ENCODE peak calls at places on chromosome 1, in ten cellular contexts. One of them, this sample, is unnamed.

GRCh38 chr1:202010042-202011015 is at the start of gene ELF3:
- DNase-seq in choroid plexus epithelial cell: peak
- DNase-seq in lower lobe of right lung: peak
- DNase-seq in Peyer's patch: peak
- DNase-seq in fibroblast of lung: no peak
- DNase-seq in fibroblast of pulmonary artery: no peak
- DNase-seq in mucosa of descending colon: peak
- DNase-seq in K562: no peak
- DNase-seq in mammary epithelial cell: peak
- DNase-seq in left ventricle myocardium inferior: no peak
- DNase-seq in this sample: no peak

GRCh38 chr1:154983776-154984466 is 777 bp downstream of the FLAD1 start:
- DNase-seq in choroid plexus epithelial cell: no peak
- DNase-seq in lower lobe of right lung: peak
- DNase-seq in Peyer's patch: no peak
- DNase-seq in fibroblast of lung: no peak
- DNase-seq in fibroblast of pulmonary artery: no peak
- DNase-seq in mucosa of descending colon: peak
- DNase-seq in K562: no peak
- DNase-seq in mammary epithelial cell: no peak
- DNase-seq in left ventricle myocardium inferior: no peak
- DNase-seq in this sample: no peak

GRCh38 chr1:236502579-236502971 is 21.2 kb upstream of the LGALS8 start:
- DNase-seq in choroid plexus epithelial cell: peak
- DNase-seq in lower lobe of right lung: no peak
- DNase-seq in Peyer's patch: no peak
- DNase-seq in fibroblast of lung: no peak
- DNase-seq in fibroblast of pulmonary artery: peak
- DNase-seq in mucosa of descending colon: no peak
- DNase-seq in K562: no peak
- DNase-seq in mammary epithelial cell: peak
- DNase-seq in left ventricle myocardium inferior: no peak
- DNase-seq in this sample: no peak

GRCh38 chr1:186681806-186682205 is 1.6 kb upstream of the PTGS2 start:
- DNase-seq in choroid plexus epithelial cell: peak
- DNase-seq in lower lobe of right lung: no peak
- DNase-seq in Peyer's patch: no peak
- DNase-seq in fibroblast of lung: peak
- DNase-seq in fibroblast of pulmonary artery: peak
- DNase-seq in mucosa of descending colon: no peak
- DNase-seq in K562: no peak
- DNase-seq in mammary epithelial cell: no peak
- DNase-seq in left ventricle myocardium inferior: no peak
- DNase-seq in this sample: no peak

GRCh38 chr1:39635871-39636210 is 3.6 kb downstream of the HEYL start:
- DNase-seq in choroid plexus epithelial cell: no peak
- DNase-seq in lower lobe of right lung: no peak
- DNase-seq in Peyer's patch: no peak
- DNase-seq in fibroblast of lung: no peak
- DNase-seq in fibroblast of pulmonary artery: no peak
- DNase-seq in mucosa of descending colon: no peak
- DNase-seq in K562: no peak
- DNase-seq in mammary epithelial cell: no peak
- DNase-seq in left ventricle myocardium inferior: no peak
- DNase-seq in this sample: no peak

GRCh38 chr1:87976316-87976715 is 647.6 kb downstream of the LMO4 start:
- DNase-seq in choroid plexus epithelial cell: no peak
- DNase-seq in lower lobe of right lung: no peak
- DNase-seq in Peyer's patch: no peak
- DNase-seq in fibroblast of lung: no peak
- DNase-seq in fibroblast of pulmonary artery: no peak
- DNase-seq in mucosa of descending colon: no peak
- DNase-seq in K562: no peak
- DNase-seq in mammary epithelial cell: no peak
- DNase-seq in left ventricle myocardium inferior: no peak
- DNase-seq in this sample: no peak

GRCh38 chr1:2125375-2126211 is 69.0 kb downstream of the FAAP20 start:
- DNase-seq in choroid plexus epithelial cell: no peak
- DNase-seq in lower lobe of right lung: peak
- DNase-seq in Peyer's patch: no peak
- DNase-seq in fibroblast of lung: no peak
- DNase-seq in fibroblast of pulmonary artery: no peak
- DNase-seq in mucosa of descending colon: peak
- DNase-seq in K562: no peak
- DNase-seq in mammary epithelial cell: no peak
- DNase-seq in left ventricle myocardium inferior: peak
- DNase-seq in this sample: no peak

GRCh38 chr1:32848354-32849063 is 22.2 kb downstream of the FNDC5 start:
- DNase-seq in choroid plexus epithelial cell: no peak
- DNase-seq in lower lobe of right lung: no peak
- DNase-seq in Peyer's patch: no peak
- DNase-seq in fibroblast of lung: no peak
- DNase-seq in fibroblast of pulmonary artery: no peak
- DNase-seq in mucosa of descending colon: no peak
- DNase-seq in K562: no peak
- DNase-seq in mammary epithelial cell: no peak
- DNase-seq in left ventricle myocardium inferior: no peak
- DNase-seq in this sample: no peak

DNA sequence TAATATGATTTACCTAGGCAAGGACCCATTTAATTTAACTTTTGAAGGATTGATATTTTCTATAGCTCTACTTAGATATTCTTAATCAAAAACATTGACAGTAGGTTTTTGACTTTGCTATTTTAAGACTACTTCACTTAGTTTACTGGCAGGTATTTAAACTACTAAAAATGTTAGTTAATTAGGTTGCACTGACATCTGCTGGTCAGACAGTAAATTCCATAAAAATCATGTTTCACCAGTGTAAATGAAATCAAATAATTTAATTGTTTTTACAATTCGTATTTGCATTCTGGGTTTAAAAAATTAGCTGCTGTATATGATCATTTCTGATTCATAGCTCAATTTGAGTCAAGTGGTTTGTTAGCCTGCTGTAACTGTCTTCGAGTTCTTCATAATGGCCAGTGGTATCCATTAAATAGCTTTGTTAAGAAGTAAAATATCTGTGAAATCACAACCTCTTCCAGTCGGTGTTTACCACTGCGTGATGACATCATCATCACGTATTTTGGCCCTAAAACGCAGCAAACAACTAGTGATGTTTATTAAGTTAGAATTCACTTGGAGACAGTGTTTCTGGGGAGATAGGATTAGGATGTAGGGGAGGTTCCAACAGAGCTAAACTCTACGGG is 26.2 kb downstream of the EXTL2 start:
- DNase-seq in choroid plexus epithelial cell: peak
- DNase-seq in lower lobe of right lung: no peak
- DNase-seq in Peyer's patch: no peak
- DNase-seq in fibroblast of lung: peak
- DNase-seq in fibroblast of pulmonary artery: peak
- DNase-seq in mucosa of descending colon: no peak
- DNase-seq in K562: peak
- DNase-seq in mammary epithelial cell: no peak
- DNase-seq in left ventricle myocardium inferior: no peak
- DNase-seq in this sample: no peak
- H3K4me3 ChIP-seq in choroid plexus epithelial cell: peak
- H3K4me3 ChIP-seq in lower lobe of right lung: no peak
- H3K4me3 ChIP-seq in Peyer's patch: no peak
- H3K4me3 ChIP-seq in fibroblast of lung: peak
- H3K4me3 ChIP-seq in fibroblast of pulmonary artery: no peak
- H3K4me3 ChIP-seq in mucosa of descending colon: no peak
- H3K4me3 ChIP-seq in K562: no peak
- H3K4me3 ChIP-seq in mammary epithelial cell: no peak
- H3K4me3 ChIP-seq in left ventricle myocardium inferior: no peak
- H3K4me3 ChIP-seq in this sample: no peak

DNA sequence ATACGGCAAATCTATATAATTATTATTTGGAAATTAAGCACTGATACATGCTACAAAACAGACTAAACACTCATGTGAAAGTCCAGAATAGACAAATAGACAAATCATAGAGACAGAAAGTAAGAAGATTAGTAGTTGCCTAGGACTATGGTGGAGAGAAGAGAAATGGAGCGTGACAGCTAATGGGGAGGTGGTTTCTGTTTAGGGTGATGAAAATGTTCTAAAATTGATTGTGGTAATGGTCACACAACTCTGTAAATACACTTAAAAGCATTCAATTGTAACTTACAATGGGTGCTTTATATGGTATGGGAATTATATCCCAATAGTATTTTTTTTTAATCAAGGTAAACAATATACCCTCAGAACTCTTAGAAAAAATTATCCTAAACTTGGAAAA is 20.4 kb upstream of the ITLN2 start:
- DNase-seq in choroid plexus epithelial cell: no peak
- DNase-seq in lower lobe of right lung: no peak
- DNase-seq in Peyer's patch: no peak
- DNase-seq in fibroblast of lung: no peak
- DNase-seq in fibroblast of pulmonary artery: no peak
- DNase-seq in mucosa of descending colon: no peak
- DNase-seq in K562: no peak
- DNase-seq in mammary epithelial cell: no peak
- DNase-seq in left ventricle myocardium inferior: no peak
- DNase-seq in this sample: no peak
- TF ChIP-seq CTCF in choroid plexus epithelial cell: no peak
- TF ChIP-seq CTCF in lower lobe of right lung: no peak
- TF ChIP-seq CTCF in Peyer's patch: no peak
- TF ChIP-seq CTCF in fibroblast of lung: no peak
- TF ChIP-seq CTCF in fibroblast of pulmonary artery: no peak
- TF ChIP-seq CTCF in mucosa of descending colon: no peak
- TF ChIP-seq CTCF in K562: no peak
- TF ChIP-seq CTCF in mammary epithelial cell: no peak
- TF ChIP-seq CTCF in left ventricle myocardium inferior: no peak
- TF ChIP-seq CTCF in this sample: no peak

GRCh38 chr1:235280467-235280866 is 47.5 kb downstream of the ARID4B start:
- DNase-seq in choroid plexus epithelial cell: no peak
- DNase-seq in lower lobe of right lung: no peak
- DNase-seq in Peyer's patch: no peak
- DNase-seq in fibroblast of lung: no peak
- DNase-seq in fibroblast of pulmonary artery: no peak
- DNase-seq in mucosa of descending colon: no peak
- DNase-seq in K562: no peak
- DNase-seq in mammary epithelial cell: no peak
- DNase-seq in left ventricle myocardium inferior: no peak
- DNase-seq in this sample: no peak

GRCh38 chr1:235278915-235279292 is 49.1 kb downstream of the ARID4B start:
- DNase-seq in choroid plexus epithelial cell: no peak
- DNase-seq in lower lobe of right lung: no peak
- DNase-seq in Peyer's patch: no peak
- DNase-seq in fibroblast of lung: no peak
- DNase-seq in fibroblast of pulmonary artery: no peak
- DNase-seq in mucosa of descending colon: no peak
- DNase-seq in K562: no peak
- DNase-seq in mammary epithelial cell: no peak
- DNase-seq in left ventricle myocardium inferior: no peak
- DNase-seq in this sample: no peak

GRCh38 chr1:235277709-235278108 is 50.3 kb downstream of the ARID4B start:
- DNase-seq in choroid plexus epithelial cell: no peak
- DNase-seq in lower lobe of right lung: no peak
- DNase-seq in Peyer's patch: no peak
- DNase-seq in fibroblast of lung: no peak
- DNase-seq in fibroblast of pulmonary artery: no peak
- DNase-seq in mucosa of descending colon: no peak
- DNase-seq in K562: no peak
- DNase-seq in mammary epithelial cell: no peak
- DNase-seq in left ventricle myocardium inferior: no peak
- DNase-seq in this sample: no peak

GRCh38 chr1:235278233-235278914 is 49.6 kb downstream of the ARID4B start:
- DNase-seq in choroid plexus epithelial cell: no peak
- DNase-seq in lower lobe of right lung: no peak
- DNase-seq in Peyer's patch: no peak
- DNase-seq in fibroblast of lung: no peak
- DNase-seq in fibroblast of pulmonary artery: no peak
- DNase-seq in mucosa of descending colon: no peak
- DNase-seq in K562: no peak
- DNase-seq in mammary epithelial cell: no peak
- DNase-seq in left ventricle myocardium inferior: no peak
- DNase-seq in this sample: no peak

DNA sequence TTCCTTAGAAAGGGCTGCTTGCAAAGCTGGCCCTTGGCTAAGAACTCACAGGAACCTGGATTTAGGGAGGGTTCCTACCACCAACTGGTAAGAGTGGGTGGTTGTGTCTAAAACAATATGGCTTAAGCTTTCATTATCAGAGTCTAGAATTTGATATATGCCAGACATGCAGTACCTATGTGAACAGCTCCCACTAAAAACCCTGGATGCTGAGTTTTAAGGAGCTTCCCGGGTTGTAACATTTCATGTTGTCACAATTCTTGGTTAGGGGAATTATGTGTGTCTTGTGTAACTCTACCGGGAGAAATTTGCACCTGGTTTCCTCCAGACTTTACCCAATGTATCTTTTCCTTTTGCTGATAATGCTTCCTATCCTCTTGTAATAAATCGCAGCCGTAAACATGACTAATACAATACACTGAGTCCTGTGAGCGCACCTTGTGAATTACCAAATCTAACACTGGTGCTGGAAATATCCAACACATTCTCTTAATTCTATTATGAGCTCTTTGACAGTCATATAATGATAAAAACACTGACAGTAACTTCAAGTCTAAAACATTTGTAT is 48.3 kb downstream of the ARID4B start:
- DNase-seq in choroid plexus epithelial cell: no peak
- DNase-seq in lower lobe of right lung: no peak
- DNase-seq in Peyer's patch: no peak
- DNase-seq in fibroblast of lung: no peak
- DNase-seq in fibroblast of pulmonary artery: no peak
- DNase-seq in mucosa of descending colon: no peak
- DNase-seq in K562: no peak
- DNase-seq in mammary epithelial cell: no peak
- DNase-seq in left ventricle myocardium inferior: no peak
- DNase-seq in this sample: no peak
- H3K4me3 ChIP-seq in choroid plexus epithelial cell: no peak
- H3K4me3 ChIP-seq in lower lobe of right lung: no peak
- H3K4me3 ChIP-seq in Peyer's patch: no peak
- H3K4me3 ChIP-seq in fibroblast of lung: no peak
- H3K4me3 ChIP-seq in fibroblast of pulmonary artery: no peak
- H3K4me3 ChIP-seq in mucosa of descending colon: no peak
- H3K4me3 ChIP-seq in K562: no peak
- H3K4me3 ChIP-seq in mammary epithelial cell: no peak
- H3K4me3 ChIP-seq in left ventricle myocardium inferior: no peak
- H3K4me3 ChIP-seq in this sample: no peak

GRCh38 chr1:102172200-102172599 is 175.5 kb upstream of the OLFM3 start:
- DNase-seq in choroid plexus epithelial cell: no peak
- DNase-seq in lower lobe of right lung: no peak
- DNase-seq in Peyer's patch: no peak
- DNase-seq in fibroblast of lung: no peak
- DNase-seq in fibroblast of pulmonary artery: no peak
- DNase-seq in mucosa of descending colon: no peak
- DNase-seq in K562: no peak
- DNase-seq in mammary epithelial cell: no peak
- DNase-seq in left ventricle myocardium inferior: no peak
- DNase-seq in this sample: no peak

GRCh38 chr1:102178483-102178882 is 181.8 kb upstream of the OLFM3 start:
- DNase-seq in choroid plexus epithelial cell: no peak
- DNase-seq in lower lobe of right lung: no peak
- DNase-seq in Peyer's patch: no peak
- DNase-seq in fibroblast of lung: no peak
- DNase-seq in fibroblast of pulmonary artery: no peak
- DNase-seq in mucosa of descending colon: no peak
- DNase-seq in K562: no peak
- DNase-seq in mammary epithelial cell: no peak
- DNase-seq in left ventricle myocardium inferior: no peak
- DNase-seq in this sample: no peak

DNA sequence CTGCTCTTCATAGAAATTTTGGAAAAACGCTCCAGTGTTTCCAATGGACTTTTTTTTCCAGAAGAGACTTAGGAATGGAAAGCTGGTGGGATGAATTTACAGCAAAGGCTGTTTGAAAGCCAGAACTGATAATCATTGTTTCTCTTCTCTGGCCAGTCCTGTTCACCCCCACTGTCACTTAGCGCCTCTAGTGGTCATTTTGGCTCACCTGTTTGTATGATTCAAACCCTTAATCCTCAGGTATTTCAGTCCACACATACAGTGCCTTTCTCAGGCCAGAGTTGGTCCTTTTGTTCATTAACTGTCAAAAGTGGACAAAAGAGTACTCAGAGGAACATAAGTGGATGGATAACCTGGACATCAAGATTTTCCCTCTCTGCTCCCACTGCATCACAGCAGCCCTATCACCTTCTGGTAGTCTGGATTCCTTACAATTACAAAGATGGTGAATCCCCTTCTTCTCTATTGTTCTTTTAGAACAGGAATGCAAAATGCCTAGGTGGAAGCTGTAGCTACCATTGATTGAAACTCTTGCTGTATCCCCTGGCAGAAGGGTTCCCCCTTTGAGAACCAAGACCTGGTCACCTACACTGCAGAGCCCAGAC is 177.6 kb upstream of the OLFM3 start:
- DNase-seq in choroid plexus epithelial cell: no peak
- DNase-seq in lower lobe of right lung: no peak
- DNase-seq in Peyer's patch: peak
- DNase-seq in fibroblast of lung: no peak
- DNase-seq in fibroblast of pulmonary artery: no peak
- DNase-seq in mucosa of descending colon: no peak
- DNase-seq in K562: peak
- DNase-seq in mammary epithelial cell: peak
- DNase-seq in left ventricle myocardium inferior: no peak
- DNase-seq in this sample: no peak
- TF ChIP-seq CTCF in choroid plexus epithelial cell: peak
- TF ChIP-seq CTCF in lower lobe of right lung: peak
- TF ChIP-seq CTCF in Peyer's patch: peak
- TF ChIP-seq CTCF in fibroblast of lung: no peak
- TF ChIP-seq CTCF in fibroblast of pulmonary artery: no peak
- TF ChIP-seq CTCF in mucosa of descending colon: peak
- TF ChIP-seq CTCF in K562: no peak
- TF ChIP-seq CTCF in mammary epithelial cell: peak
- TF ChIP-seq CTCF in left ventricle myocardium inferior: no peak
- TF ChIP-seq CTCF in this sample: no peak